ENCODE peak calls at places on chromosomes 2 and 18, in six cellular contexts. V is OCI-LY7, C is left ventricle myocardium inferior, D is PC-9, L is K562, X is sigmoid colon. I is an unnamed sample. For H3K4me1, the result is how much of the 10 kb centered on the place peaks cover.

GRCh38 chr2:197137234-197137633 is 173.3 kb downstream of the ANKRD44 start:
- DNase-seq in V (no peak), C (no peak), D (no peak), L (no peak), X (no peak), I (no peak)

GRCh38 chr18:48408111-48408726 is 964 bp downstream of the ZBTB7C start:
- DNase-seq in V (no peak), C (peak), D (no peak), L (no peak), X (no peak), I (no peak)

GRCh38 chr2:187037310-187037709 is 188.3 kb upstream of the ZSWIM2 start:
- DNase-seq in V (no peak), C (no peak), D (no peak), L (no peak), X (no peak), I (no peak)

GRCh38 chr2:192377174-192377573 is 182.4 kb upstream of the TMEFF2 start:
- DNase-seq in V (no peak), C (no peak), D (no peak), L (no peak), X (no peak), I (no peak)

GRCh38 chr2:209073151-209073550 is 350.7 kb upstream of the MAP2 start:
- DNase-seq in V (no peak), C (no peak), D (no peak), L (no peak), X (no peak), I (no peak)

GRCh38 chr2:204585930-204586329 is 40.7 kb downstream of the PARD3B start:
- DNase-seq in V (no peak), C (no peak), D (no peak), L (no peak), X (no peak), I (no peak)

GRCh38 chr18:31396796-31397195 is 20.2 kb downstream of the DSG4 start:
- DNase-seq in V (no peak), C (no peak), D (no peak), L (peak), X (no peak), I (no peak)

GRCh38 chr2:224584111-224584764 is 925 bp downstream of the CUL3 start:
- DNase-seq in V (peak), C (peak), D (peak), L (peak), X (peak), I (peak)

GRCh38 chr2:236180831-236181453 is 12.8 kb upstream of the GBX2 start:
- DNase-seq in V (peak), C (no peak), D (peak), L (peak), X (peak), I (no peak)

GRCh38 chr2:113216891-113217454 is 43.2 kb downstream of the PSD4 start:
- DNase-seq in V (no peak), C (no peak), D (no peak), L (no peak), X (no peak), I (no peak)

GRCh38 chr18:78041218-78041617 is 791.6 kb downstream of the GALR1 start:
- DNase-seq in V (no peak), C (no peak), D (no peak), L (no peak), X (no peak), I (no peak)

GRCh38 chr18:12907258-12907925 is 23.4 kb upstream of the PTPN2 start:
- DNase-seq in V (no peak), C (no peak), D (no peak), L (peak), X (no peak), I (no peak)

GRCh38 chr2:102518170-102518569 is 45.1 kb downstream of the SLC9A4 start:
- DNase-seq in V (no peak), C (no peak), D (no peak), L (no peak), X (no peak), I (no peak)

GRCh38 chr2:69272803-69273471 is 114.1 kb downstream of the GFPT1 start:
- DNase-seq in V (no peak), C (no peak), D (no peak), L (no peak), X (no peak), I (peak)

GRCh38 chr2:216603010-216603883 is 30.0 kb upstream of the IGFBP2 start:
- DNase-seq in V (peak), C (no peak), D (no peak), L (no peak), X (no peak), I (no peak)
- H3K4me1 ChIP-seq in V (under half), C (under half), D (under half), L (under half), X (under half), I (under half)

DNA sequence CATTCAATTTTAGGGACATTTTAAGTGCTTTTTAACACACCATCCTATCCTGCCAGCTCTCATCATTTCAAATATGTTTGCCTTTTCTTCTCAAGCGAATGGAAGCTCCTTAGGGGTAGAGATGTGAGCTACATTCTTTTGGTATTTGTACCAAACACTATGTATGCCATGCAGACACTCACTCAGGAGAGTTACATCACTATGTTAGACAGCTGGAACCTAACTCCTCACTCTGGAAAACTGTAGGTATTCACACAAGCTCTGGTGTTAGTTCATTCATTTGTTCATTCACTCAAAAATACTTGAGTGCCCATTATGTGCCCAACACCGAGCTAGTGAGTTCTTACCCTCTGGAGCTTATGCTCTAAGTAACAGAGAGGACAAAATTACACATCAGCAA is 26.4 kb upstream of the RNU4ATAC start:
- DNase-seq in V (no peak), C (no peak), D (no peak), L (no peak), X (no peak), I (no peak)
- H3K27ac ChIP-seq in V (no peak), C (no peak), D (no peak), L (no peak), X (no peak), I (no peak)

GRCh38 chr2:221310720-221311119 is 261.4 kb downstream of the EPHA4 start:
- DNase-seq in V (no peak), C (no peak), D (no peak), L (no peak), X (no peak), I (no peak)
- H3K4me1 ChIP-seq in V (under half), C (under half), D (under half), L (under half), X (under half), I (under half)

GRCh38 chr2:127050803-127051115 is 56.2 kb downstream of the BIN1 start:
- DNase-seq in V (no peak), C (peak), D (no peak), L (no peak), X (peak), I (peak)
- H3K27ac ChIP-seq in V (no peak), C (no peak), D (no peak), L (no peak), X (no peak), I (no peak)

GRCh38 chr2:125711081-125711480 is 944.9 kb upstream of the GYPC start:
- DNase-seq in V (no peak), C (no peak), D (no peak), L (no peak), X (no peak), I (no peak)
- H3K4me1 ChIP-seq in V (under half), C (under half), D (under half), L (under half), X (under half), I (under half)

DNA sequence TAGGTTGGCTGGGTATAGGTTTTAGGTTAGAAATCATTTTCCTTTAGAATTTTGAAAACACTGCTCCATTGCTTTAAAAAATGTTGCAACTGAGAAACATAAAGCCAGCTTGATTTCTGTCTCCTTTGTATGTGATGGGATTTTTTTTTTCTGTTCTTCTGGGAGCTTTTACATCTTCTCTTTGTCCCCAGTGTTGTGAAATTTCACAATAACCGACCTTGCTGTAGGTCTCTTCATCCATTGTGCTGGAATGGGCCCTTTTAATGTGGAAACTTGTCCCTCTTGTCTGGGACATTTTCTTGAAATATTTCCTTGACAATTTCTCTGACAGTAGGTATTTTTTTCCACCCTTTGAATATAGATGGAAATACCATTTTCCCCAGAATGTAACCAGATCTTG is 44.0 kb upstream of the LAPTM4A start:
- DNase-seq in V (no peak), C (no peak), D (no peak), L (no peak), X (no peak), I (no peak)
- H3K27ac ChIP-seq in V (no peak), C (no peak), D (no peak), L (no peak), X (no peak), I (no peak)

GRCh38 chr2:96528680-96529375 is 7.7 kb upstream of the ARID5A start:
- DNase-seq in V (no peak), C (no peak), D (no peak), L (peak), X (no peak), I (peak)

GRCh38 chr2:96531366-96531765 is 5.2 kb upstream of the ARID5A start:
- DNase-seq in V (no peak), C (no peak), D (no peak), L (no peak), X (peak), I (peak)

GRCh38 chr2:96529376-96530143 is 7.0 kb upstream of the ARID5A start:
- DNase-seq in V (no peak), C (no peak), D (no peak), L (no peak), X (peak), I (peak)

GRCh38 chr2:96530474-96531357 is 5.8 kb upstream of the ARID5A start:
- DNase-seq in V (no peak), C (no peak), D (no peak), L (no peak), X (peak), I (peak)

GRCh38 chr2:96530144-96530430 is 6.5 kb upstream of the ARID5A start:
- DNase-seq in V (no peak), C (no peak), D (no peak), L (no peak), X (peak), I (peak)
- H3K4me1 ChIP-seq in V (under half), C (half or more), D (under half), L (under half), X (half or more), I (half or more)

I was measured in upper lobe of right lung.